ENCODE peak calls at places on chromosomes 13 and 19, in nine cellular contexts. One of them, this sample, is unnamed.

GRCh38 chr19:39038098-39038497 is 5.7 kb upstream of the FBXO27 start:
- DNase-seq in fibroblast of pulmonary artery: peak
- DNase-seq in progenitor cell of endocrine pancreas: no peak
- DNase-seq in omental fat pad: no peak
- DNase-seq in thoracic aorta: no peak
- DNase-seq in psoas muscle: no peak
- DNase-seq in GM12865: no peak
- DNase-seq in GM06990: no peak
- DNase-seq in IMR-90: peak
- DNase-seq in this sample: peak

GRCh38 chr13:48448963-48449614 is 36.2 kb upstream of the LPAR6 start:
- DNase-seq in omental fat pad: no peak
- DNase-seq in progenitor cell of endocrine pancreas: no peak
- DNase-seq in thoracic aorta: no peak
- DNase-seq in GM06990: no peak
- DNase-seq in GM12865: no peak
- DNase-seq in fibroblast of pulmonary artery: peak
- DNase-seq in IMR-90: peak
- DNase-seq in psoas muscle: no peak
- DNase-seq in this sample: peak

GRCh38 chr19:3167533-3168272 is 10.9 kb upstream of the S1PR4 start:
- DNase-seq in fibroblast of pulmonary artery: no peak
- DNase-seq in progenitor cell of endocrine pancreas: no peak
- DNase-seq in thoracic aorta: no peak
- DNase-seq in GM12865: no peak
- DNase-seq in IMR-90: no peak
- DNase-seq in GM06990: no peak
- DNase-seq in omental fat pad: no peak
- DNase-seq in psoas muscle: no peak
- DNase-seq in this sample: no peak

GRCh38 chr13:90414691-90415596 is 932.5 kb upstream of the MIR17HG start:
- DNase-seq in thoracic aorta: no peak
- DNase-seq in progenitor cell of endocrine pancreas: no peak
- DNase-seq in GM06990: no peak
- DNase-seq in GM12865: no peak
- DNase-seq in psoas muscle: no peak
- DNase-seq in omental fat pad: no peak
- DNase-seq in IMR-90: peak
- DNase-seq in fibroblast of pulmonary artery: peak
- DNase-seq in this sample: no peak

GRCh38 chr13:28529836-28530235 is 34.9 kb upstream of the FLT1 start:
- DNase-seq in thoracic aorta: no peak
- DNase-seq in omental fat pad: no peak
- DNase-seq in psoas muscle: no peak
- DNase-seq in progenitor cell of endocrine pancreas: no peak
- DNase-seq in fibroblast of pulmonary artery: no peak
- DNase-seq in GM12865: no peak
- DNase-seq in GM06990: no peak
- DNase-seq in IMR-90: no peak
- DNase-seq in this sample: no peak

GRCh38 chr13:94112227-94112626 is 367.3 kb downstream of the DCT start:
- DNase-seq in GM12865: no peak
- DNase-seq in progenitor cell of endocrine pancreas: no peak
- DNase-seq in IMR-90: peak
- DNase-seq in psoas muscle: peak
- DNase-seq in omental fat pad: no peak
- DNase-seq in GM06990: no peak
- DNase-seq in fibroblast of pulmonary artery: peak
- DNase-seq in thoracic aorta: no peak
- DNase-seq in this sample: no peak

GRCh38 chr13:110503037-110503901 is 58.3 kb downstream of the RAB20 start:
- DNase-seq in psoas muscle: peak
- DNase-seq in GM06990: no peak
- DNase-seq in GM12865: peak
- DNase-seq in fibroblast of pulmonary artery: no peak
- DNase-seq in omental fat pad: no peak
- DNase-seq in IMR-90: peak
- DNase-seq in thoracic aorta: no peak
- DNase-seq in progenitor cell of endocrine pancreas: no peak
- DNase-seq in this sample: no peak

GRCh38 chr13:44048326-44048725 is 168.6 kb downstream of the LACC1 start:
- DNase-seq in progenitor cell of endocrine pancreas: no peak
- DNase-seq in thoracic aorta: no peak
- DNase-seq in GM06990: no peak
- DNase-seq in IMR-90: no peak
- DNase-seq in GM12865: peak
- DNase-seq in psoas muscle: no peak
- DNase-seq in omental fat pad: no peak
- DNase-seq in fibroblast of pulmonary artery: peak
- DNase-seq in this sample: no peak

GRCh38 chr19:49359851-49360845 is 2.1 kb downstream of the TEAD2 start:
- DNase-seq in GM12865: no peak
- DNase-seq in psoas muscle: no peak
- DNase-seq in progenitor cell of endocrine pancreas: no peak
- DNase-seq in IMR-90: no peak
- DNase-seq in thoracic aorta: no peak
- DNase-seq in GM06990: no peak
- DNase-seq in omental fat pad: no peak
- DNase-seq in fibroblast of pulmonary artery: no peak
- DNase-seq in this sample: no peak

GRCh38 chr19:16228637-16229321 is 31.1 kb downstream of the AP1M1 start:
- DNase-seq in progenitor cell of endocrine pancreas: no peak
- DNase-seq in fibroblast of pulmonary artery: no peak
- DNase-seq in GM12865: peak
- DNase-seq in omental fat pad: no peak
- DNase-seq in thoracic aorta: no peak
- DNase-seq in psoas muscle: no peak
- DNase-seq in GM06990: no peak
- DNase-seq in IMR-90: no peak
- DNase-seq in this sample: no peak

GRCh38 chr13:101416181-101417042 is at the start of gene NALCN:
- DNase-seq in IMR-90: no peak
- DNase-seq in thoracic aorta: no peak
- DNase-seq in omental fat pad: no peak
- DNase-seq in fibroblast of pulmonary artery: peak
- DNase-seq in GM06990: no peak
- DNase-seq in psoas muscle: peak
- DNase-seq in progenitor cell of endocrine pancreas: peak
- DNase-seq in GM12865: no peak
- DNase-seq in this sample: no peak

GRCh38 chr13:46577656-46578589 is 25.0 kb downstream of the LRCH1 start:
- DNase-seq in GM06990: no peak
- DNase-seq in thoracic aorta: no peak
- DNase-seq in fibroblast of pulmonary artery: no peak
- DNase-seq in IMR-90: peak
- DNase-seq in omental fat pad: no peak
- DNase-seq in GM12865: no peak
- DNase-seq in psoas muscle: no peak
- DNase-seq in progenitor cell of endocrine pancreas: no peak
- DNase-seq in this sample: no peak

GRCh38 chr19:19506592-19506991 is 8.8 kb downstream of the TSSK6 start:
- DNase-seq in omental fat pad: no peak
- DNase-seq in GM06990: no peak
- DNase-seq in psoas muscle: no peak
- DNase-seq in GM12865: no peak
- DNase-seq in fibroblast of pulmonary artery: no peak
- DNase-seq in thoracic aorta: no peak
- DNase-seq in progenitor cell of endocrine pancreas: no peak
- DNase-seq in IMR-90: no peak
- DNase-seq in this sample: no peak

GRCh38 chr13:44932850-44933251 is 56.4 kb downstream of the NUFIP1 start:
- DNase-seq in IMR-90: peak
- DNase-seq in omental fat pad: no peak
- DNase-seq in GM12865: no peak
- DNase-seq in fibroblast of pulmonary artery: peak
- DNase-seq in psoas muscle: no peak
- DNase-seq in thoracic aorta: no peak
- DNase-seq in progenitor cell of endocrine pancreas: no peak
- DNase-seq in GM06990: no peak
- DNase-seq in this sample: no peak

GRCh38 chr19:19662866-19663291 is 597 bp downstream of the ATP13A1 start:
- DNase-seq in GM12865: no peak
- DNase-seq in GM06990: no peak
- DNase-seq in omental fat pad: no peak
- DNase-seq in progenitor cell of endocrine pancreas: no peak
- DNase-seq in psoas muscle: no peak
- DNase-seq in fibroblast of pulmonary artery: no peak
- DNase-seq in thoracic aorta: no peak
- DNase-seq in IMR-90: peak
- DNase-seq in this sample: no peak

GRCh38 chr19:32372726-32373613 is 27.6 kb downstream of the ZNF507 start:
- DNase-seq in GM12865: no peak
- DNase-seq in progenitor cell of endocrine pancreas: no peak
- DNase-seq in thoracic aorta: no peak
- DNase-seq in psoas muscle: no peak
- DNase-seq in omental fat pad: no peak
- DNase-seq in fibroblast of pulmonary artery: peak
- DNase-seq in GM06990: no peak
- DNase-seq in IMR-90: no peak
- DNase-seq in this sample: no peak

GRCh38 chr13:30119476-30119875 is 187.9 kb downstream of the KATNAL1 start:
- DNase-seq in GM12865: peak
- DNase-seq in omental fat pad: no peak
- DNase-seq in progenitor cell of endocrine pancreas: no peak
- DNase-seq in GM06990: no peak
- DNase-seq in IMR-90: peak
- DNase-seq in psoas muscle: no peak
- DNase-seq in fibroblast of pulmonary artery: peak
- DNase-seq in thoracic aorta: no peak
- DNase-seq in this sample: peak

GRCh38 chr19:42323852-42324654 is 1.4 kb upstream of the MEGF8 start:
- DNase-seq in GM12865: peak
- DNase-seq in IMR-90: no peak
- DNase-seq in GM06990: no peak
- DNase-seq in fibroblast of pulmonary artery: no peak
- DNase-seq in progenitor cell of endocrine pancreas: no peak
- DNase-seq in thoracic aorta: no peak
- DNase-seq in psoas muscle: no peak
- DNase-seq in omental fat pad: no peak
- DNase-seq in this sample: peak

GRCh38 chr19:42325896-42326771 is 699 bp downstream of the MEGF8 start:
- DNase-seq in GM06990: peak
- DNase-seq in IMR-90: no peak
- DNase-seq in progenitor cell of endocrine pancreas: no peak
- DNase-seq in omental fat pad: no peak
- DNase-seq in psoas muscle: peak
- DNase-seq in thoracic aorta: no peak
- DNase-seq in GM12865: peak
- DNase-seq in fibroblast of pulmonary artery: no peak
- DNase-seq in this sample: peak

GRCh38 chr19:42326969-42327368 is 1.5 kb downstream of the MEGF8 start:
- DNase-seq in progenitor cell of endocrine pancreas: no peak
- DNase-seq in omental fat pad: no peak
- DNase-seq in thoracic aorta: no peak
- DNase-seq in IMR-90: no peak
- DNase-seq in fibroblast of pulmonary artery: no peak
- DNase-seq in GM06990: no peak
- DNase-seq in GM12865: no peak
- DNase-seq in psoas muscle: no peak
- DNase-seq in this sample: no peak

GRCh38 chr19:42324655-42325307 is 654 bp upstream of the MEGF8 start:
- DNase-seq in GM12865: no peak
- DNase-seq in omental fat pad: no peak
- DNase-seq in IMR-90: no peak
- DNase-seq in GM06990: no peak
- DNase-seq in progenitor cell of endocrine pancreas: no peak
- DNase-seq in psoas muscle: no peak
- DNase-seq in fibroblast of pulmonary artery: no peak
- DNase-seq in thoracic aorta: no peak
- DNase-seq in this sample: no peak

GRCh38 chr19:42325308-42325895 is at the start of gene MEGF8:
- DNase-seq in psoas muscle: peak
- DNase-seq in fibroblast of pulmonary artery: peak
- DNase-seq in IMR-90: peak
- DNase-seq in thoracic aorta: peak
- DNase-seq in omental fat pad: peak
- DNase-seq in GM06990: peak
- DNase-seq in GM12865: peak
- DNase-seq in progenitor cell of endocrine pancreas: peak
- DNase-seq in this sample: peak
- TF ChIP-seq CTCF in psoas muscle: no peak
- TF ChIP-seq CTCF in fibroblast of pulmonary artery: peak
- TF ChIP-seq CTCF in IMR-90: peak
- TF ChIP-seq CTCF in thoracic aorta: peak
- TF ChIP-seq CTCF in omental fat pad: no peak
- TF ChIP-seq CTCF in GM06990: peak
- TF ChIP-seq CTCF in GM12865: peak
- TF ChIP-seq CTCF in progenitor cell of endocrine pancreas: no peak
- TF ChIP-seq CTCF in this sample: no peak

GRCh38 chr13:96967248-96967745 is 27.0 kb downstream of the OXGR1 start:
- DNase-seq in GM12865: no peak
- DNase-seq in GM06990: no peak
- DNase-seq in omental fat pad: no peak
- DNase-seq in progenitor cell of endocrine pancreas: no peak
- DNase-seq in psoas muscle: no peak
- DNase-seq in thoracic aorta: no peak
- DNase-seq in fibroblast of pulmonary artery: peak
- DNase-seq in IMR-90: no peak
- DNase-seq in this sample: no peak
- TF ChIP-seq CTCF in GM12865: no peak
- TF ChIP-seq CTCF in GM06990: no peak
- TF ChIP-seq CTCF in omental fat pad: no peak
- TF ChIP-seq CTCF in progenitor cell of endocrine pancreas: no peak
- TF ChIP-seq CTCF in psoas muscle: no peak
- TF ChIP-seq CTCF in thoracic aorta: no peak
- TF ChIP-seq CTCF in fibroblast of pulmonary artery: no peak
- TF ChIP-seq CTCF in IMR-90: peak
- TF ChIP-seq CTCF in this sample: no peak

GRCh38 chr19:10543420-10544241 is at the start of gene ATG4D:
- DNase-seq in psoas muscle: peak
- DNase-seq in omental fat pad: peak
- DNase-seq in progenitor cell of endocrine pancreas: peak
- DNase-seq in thoracic aorta: no peak
- DNase-seq in GM12865: peak
- DNase-seq in fibroblast of pulmonary artery: peak
- DNase-seq in IMR-90: peak
- DNase-seq in GM06990: peak
- DNase-seq in this sample: peak
- TF ChIP-seq CTCF in psoas muscle: no peak
- TF ChIP-seq CTCF in omental fat pad: no peak
- TF ChIP-seq CTCF in progenitor cell of endocrine pancreas: no peak
- TF ChIP-seq CTCF in thoracic aorta: no peak
- TF ChIP-seq CTCF in GM12865: no peak
- TF ChIP-seq CTCF in fibroblast of pulmonary artery: no peak
- TF ChIP-seq CTCF in IMR-90: no peak
- TF ChIP-seq CTCF in GM06990: no peak
- TF ChIP-seq CTCF in this sample: no peak

DNA sequence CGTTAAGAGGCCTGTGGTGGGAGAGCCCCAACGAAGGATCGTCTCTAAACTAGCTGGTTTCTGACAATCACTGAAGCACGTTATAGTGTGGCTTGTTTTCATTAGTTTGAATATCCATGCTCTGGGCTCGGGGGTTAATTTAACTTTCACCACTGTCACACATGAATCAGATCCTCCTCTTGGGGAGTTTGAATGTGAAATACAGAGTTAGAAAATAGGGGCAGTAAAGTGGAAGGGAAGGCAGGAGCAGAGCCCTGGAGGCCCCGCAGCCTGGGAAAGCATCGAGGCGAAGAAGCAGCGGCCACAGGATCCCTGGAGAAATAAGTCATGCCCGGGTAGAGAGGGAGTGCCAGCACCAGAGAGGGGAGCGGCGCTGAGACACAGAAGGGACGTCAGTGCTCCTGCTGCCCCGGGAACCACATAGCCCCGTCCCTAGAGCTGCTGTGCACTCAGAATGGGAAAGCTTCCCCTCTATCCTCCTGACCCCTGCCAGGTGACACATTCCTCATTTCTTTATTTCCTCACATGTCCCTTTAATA is 31.2 kb upstream of the AMER2 start:
- DNase-seq in GM12865: no peak
- DNase-seq in omental fat pad: no peak
- DNase-seq in psoas muscle: no peak
- DNase-seq in IMR-90: no peak
- DNase-seq in thoracic aorta: no peak
- DNase-seq in fibroblast of pulmonary artery: no peak
- DNase-seq in progenitor cell of endocrine pancreas: no peak
- DNase-seq in GM06990: no peak
- DNase-seq in this sample: no peak
- TF ChIP-seq CTCF in GM12865: no peak
- TF ChIP-seq CTCF in omental fat pad: no peak
- TF ChIP-seq CTCF in psoas muscle: no peak
- TF ChIP-seq CTCF in IMR-90: no peak
- TF ChIP-seq CTCF in thoracic aorta: no peak
- TF ChIP-seq CTCF in fibroblast of pulmonary artery: no peak
- TF ChIP-seq CTCF in progenitor cell of endocrine pancreas: no peak
- TF ChIP-seq CTCF in GM06990: no peak
- TF ChIP-seq CTCF in this sample: no peak